ENCODE peak calls at places on chromosomes 5 and 9, in nine cellular contexts. V, R, T, U, S, I, M, Z and E are unnamed samples.

GRCh38 chr5:176789873-176790615 is 20.3 kb upstream of the UNC5A start:
- DNase-seq in Z (no peak), S (no peak), M (no peak), T (no peak), V (no peak), I (no peak), U (no peak), R (no peak), E (no peak)

GRCh38 chr5:118857700-118858099 is 130.6 kb downstream of the DTWD2 start:
- DNase-seq in T (no peak), S (no peak), U (no peak), R (no peak), M (no peak), I (peak), Z (no peak), V (no peak), E (no peak)

GRCh38 chr5:15103864-15104263 is 232.3 kb upstream of the ANKH start:
- DNase-seq in V (no peak), U (no peak), Z (no peak), R (no peak), M (no peak), S (no peak), I (no peak), T (no peak), E (no peak)

GRCh38 chr9:18703086-18703750 is 229.3 kb downstream of the ADAMTSL1 start:
- DNase-seq in T (no peak), I (no peak), R (no peak), V (no peak), U (no peak), M (no peak), S (no peak), Z (no peak), E (no peak)

GRCh38 chr9:14451949-14452348 is 138.0 kb upstream of the NFIB start:
- DNase-seq in R (no peak), Z (no peak), V (no peak), S (no peak), T (no peak), I (no peak), M (no peak), U (no peak), E (no peak)

GRCh38 chr5:171589461-171589860 is 170.0 kb downstream of the FGF18 start:
- DNase-seq in Z (no peak), V (no peak), U (no peak), R (peak), I (no peak), S (no peak), M (no peak), T (no peak), E (no peak)

GRCh38 chr9:80285325-80285724 is 713.6 kb downstream of the TLE4 start:
- DNase-seq in S (no peak), R (no peak), U (no peak), V (no peak), T (no peak), Z (no peak), I (no peak), M (no peak), E (no peak)

GRCh38 chr5:173477320-173478055 is 139.0 kb downstream of the BOD1 start:
- DNase-seq in Z (no peak), T (no peak), R (no peak), V (no peak), S (no peak), M (no peak), I (no peak), U (no peak), E (no peak)

GRCh38 chr9:4640027-4640426 is 22.1 kb upstream of the PLPP6 start:
- DNase-seq in I (no peak), Z (no peak), R (no peak), T (no peak), V (peak), M (peak), S (peak), U (peak), E (no peak)

GRCh38 chr9:87883990-87884389 is 1.3 kb downstream of the SPATA31E1 start:
- DNase-seq in T (no peak), Z (no peak), M (no peak), U (no peak), I (no peak), R (no peak), V (no peak), S (no peak), E (no peak)

GRCh38 chr5:38070304-38070703 is 188.1 kb upstream of the EGFLAM start:
- DNase-seq in I (no peak), S (no peak), T (no peak), V (no peak), M (no peak), U (no peak), R (no peak), Z (no peak), E (no peak)

GRCh38 chr9:69674741-69675438 is 2.7 kb upstream of the APBA1 start:
- DNase-seq in T (no peak), V (no peak), U (no peak), S (no peak), M (peak), I (no peak), R (no peak), Z (no peak), E (no peak)

GRCh38 chr5:137834498-137834897 is 33.2 kb upstream of the MYOT start:
- DNase-seq in Z (no peak), U (no peak), R (no peak), S (no peak), I (no peak), M (no peak), T (no peak), V (no peak), E (no peak)
- H3K27ac ChIP-seq in Z (no peak), U (no peak), R (no peak), S (no peak), I (no peak), M (no peak), T (no peak), V (no peak), E (peak)

GRCh38 chr5:51381801-51382507 is 1.3 kb upstream of the ISL1 start:
- DNase-seq in R (no peak), S (no peak), V (no peak), Z (no peak), U (no peak), I (no peak), M (peak), T (no peak), E (no peak)

GRCh38 chr5:51382508-51382758 is 815 bp upstream of the ISL1 start:
- DNase-seq in R (no peak), S (no peak), Z (no peak), I (no peak), M (no peak), T (no peak), U (no peak), V (no peak), E (no peak)

GRCh38 chr5:51384281-51384840 is 1.1 kb downstream of the ISL1 start:
- DNase-seq in S (no peak), I (no peak), M (peak), U (no peak), R (no peak), Z (no peak), V (no peak), T (no peak), E (no peak)

GRCh38 chr5:51383494-51384081 is 340 bp downstream of the ISL1 start:
- DNase-seq in I (no peak), S (no peak), R (no peak), V (no peak), M (peak), Z (no peak), U (no peak), T (no peak), E (no peak)

GRCh38 chr5:51382759-51383493 is at the start of gene ISL1:
- DNase-seq in S (peak), R (no peak), U (peak), Z (no peak), I (no peak), M (peak), T (no peak), V (peak), E (peak)
- TF ChIP-seq POLR2AphosphoS5 in S (peak), R (no peak), U (peak), Z (no peak), I (no peak), M (peak), T (no peak), V (peak), E (peak)

GRCh38 chr5:122152266-122152900 is 23.0 kb downstream of the ZNF474 start:
- DNase-seq in U (no peak), Z (no peak), I (no peak), S (no peak), V (no peak), M (no peak), R (no peak), T (no peak), E (no peak)
- H3K27ac ChIP-seq in U (no peak), Z (no peak), I (no peak), S (no peak), V (peak), M (no peak), R (peak), T (no peak), E (peak)

DNA sequence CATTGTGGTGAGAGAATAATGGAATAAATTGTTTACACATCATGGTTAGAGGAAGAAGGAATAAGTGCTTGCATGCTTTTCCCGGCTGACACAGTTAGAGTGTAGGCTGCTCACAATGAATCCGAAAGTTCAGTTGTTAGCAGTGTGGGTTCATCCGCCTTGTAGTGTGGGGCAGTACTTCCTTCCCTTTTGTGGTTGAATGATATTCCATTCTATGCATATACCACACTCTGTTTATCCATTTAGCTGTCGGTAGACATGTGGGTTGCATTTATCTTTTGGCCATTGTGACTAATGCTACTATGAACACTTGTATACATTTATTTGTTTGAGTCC is 84.0 kb downstream of the COL5A1 start:
- DNase-seq in V (no peak), S (no peak), U (no peak), M (no peak), Z (no peak), T (no peak), I (peak), R (no peak), E (no peak)
- TF ChIP-seq POLR2AphosphoS5 in V (no peak), S (no peak), U (no peak), M (no peak), Z (no peak), T (no peak), I (no peak), R (no peak), E (no peak)

DNA sequence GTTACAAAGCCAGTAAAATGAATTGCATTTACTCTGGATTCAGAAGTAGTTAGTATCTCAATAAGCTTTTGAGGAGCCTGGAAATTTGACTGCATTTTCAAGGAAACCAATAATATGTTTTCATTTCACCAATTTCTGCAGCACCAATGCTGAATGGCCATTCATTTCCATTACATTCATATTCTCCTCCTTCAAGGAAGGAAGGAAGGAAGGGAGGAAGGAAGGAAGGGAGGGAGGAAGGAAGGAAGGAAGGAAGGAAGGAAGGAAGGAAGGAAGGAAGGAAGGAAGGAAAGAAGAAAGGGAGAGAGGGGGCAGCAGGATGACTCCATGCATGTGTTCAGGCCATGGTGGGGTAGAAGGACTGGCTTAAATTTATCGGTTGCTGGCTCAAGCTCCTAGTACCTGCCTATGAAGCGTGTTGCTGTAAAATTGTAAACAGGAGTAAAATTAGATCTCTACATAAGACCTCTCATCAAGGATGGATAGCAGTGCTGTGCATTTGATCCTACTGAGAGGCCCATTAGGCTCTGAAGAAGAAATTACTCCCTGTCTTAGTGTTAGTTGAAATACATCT is 498.8 kb upstream of the TNC start:
- DNase-seq in Z (no peak), U (no peak), V (no peak), T (no peak), R (no peak), M (no peak), S (no peak), I (no peak), E (no peak)
- H3K27ac ChIP-seq in Z (no peak), U (no peak), V (no peak), T (no peak), R (no peak), M (no peak), S (no peak), I (no peak), E (no peak)

GRCh38 chr9:127635198-127635735 is 23.2 kb downstream of the STXBP1 start:
- DNase-seq in R (no peak), T (no peak), S (no peak), U (no peak), M (no peak), V (no peak), I (no peak), Z (no peak), E (no peak)

GRCh38 chr9:127640908-127641545 is 28.9 kb downstream of the STXBP1 start:
- DNase-seq in T (no peak), Z (no peak), U (no peak), S (no peak), R (no peak), I (no peak), M (no peak), V (no peak), E (no peak)

GRCh38 chr9:127634698-127635097 is 22.6 kb downstream of the STXBP1 start:
- DNase-seq in M (no peak), V (no peak), U (no peak), R (no peak), Z (no peak), I (no peak), T (no peak), S (peak), E (no peak)

GRCh38 chr9:127634021-127634420 is 21.9 kb downstream of the STXBP1 start:
- DNase-seq in U (no peak), I (no peak), V (peak), R (no peak), Z (no peak), T (no peak), M (peak), S (peak), E (no peak)

DNA sequence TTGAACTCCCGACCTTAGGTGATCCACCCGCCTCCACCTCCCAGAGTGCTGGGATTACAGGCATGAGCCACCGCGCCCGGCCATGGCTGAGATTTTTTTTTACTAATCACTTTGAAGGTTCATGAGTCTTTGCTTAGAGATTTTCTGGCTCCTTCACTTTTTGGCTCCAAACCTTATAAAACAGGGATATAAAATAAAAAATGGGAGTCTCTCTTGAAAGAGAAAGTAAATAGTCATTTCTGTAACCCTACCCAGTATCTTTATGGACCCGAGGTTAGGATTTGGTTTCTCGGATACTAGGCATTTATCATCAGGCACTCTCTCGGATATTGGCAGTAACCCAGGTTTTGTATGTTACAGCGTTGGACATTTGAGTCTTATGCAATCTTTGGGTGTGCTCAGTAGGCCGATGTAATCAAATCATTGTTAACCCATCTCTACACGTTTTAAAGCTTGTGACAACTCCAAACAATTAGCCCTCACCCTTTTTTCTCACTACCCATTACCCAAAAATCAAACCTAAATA is 25.3 kb downstream of the STXBP1 start:
- DNase-seq in I (no peak), U (no peak), T (no peak), M (peak), Z (no peak), R (no peak), V (peak), S (no peak), E (no peak)
- TF ChIP-seq POLR2AphosphoS5 in I (no peak), U (no peak), T (no peak), M (no peak), Z (no peak), R (no peak), V (no peak), S (no peak), E (peak)

DNA sequence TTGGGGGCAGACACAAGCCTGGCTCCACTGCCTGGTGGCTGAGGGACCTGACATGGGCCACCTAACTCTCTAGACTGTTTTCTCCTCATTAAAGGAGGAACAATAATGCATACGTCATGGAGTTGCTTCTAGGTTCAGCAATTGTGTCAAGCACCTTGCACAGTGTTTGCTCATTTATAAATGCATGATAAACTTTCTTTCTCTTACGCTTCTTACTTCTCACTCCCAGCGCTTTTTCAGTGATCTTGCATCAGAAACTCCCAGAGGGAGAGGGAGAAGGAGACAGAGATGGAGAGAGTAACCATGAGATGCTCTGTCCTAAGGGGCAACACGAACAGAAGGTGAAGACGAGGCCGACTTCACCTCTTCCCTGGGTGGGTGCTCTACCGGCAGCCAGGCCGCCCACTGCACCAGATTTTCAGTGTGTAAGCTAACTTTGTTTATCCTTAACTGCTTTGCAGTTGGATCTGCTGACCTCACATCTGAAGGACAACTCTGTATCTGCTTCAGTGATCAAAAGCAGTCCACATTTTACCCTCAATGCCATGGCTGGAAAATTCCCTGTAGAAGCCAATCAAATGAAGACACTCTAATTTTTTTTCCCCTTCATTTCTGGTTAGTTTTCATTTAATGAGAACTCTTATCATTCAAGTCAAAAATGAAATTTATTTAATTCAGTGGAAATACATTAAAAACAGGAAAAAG is 35.3 kb downstream of the MED27 start:
- DNase-seq in I (no peak), M (no peak), R (no peak), V (no peak), Z (no peak), T (no peak), U (no peak), S (no peak), E (no peak)
- H3K27ac ChIP-seq in I (no peak), M (no peak), R (no peak), V (no peak), Z (no peak), T (no peak), U (no peak), S (no peak), E (no peak)

GRCh38 chr5:61309115-61309514 is 22.9 kb upstream of the ZSWIM6 start:
- DNase-seq in Z (no peak), R (no peak), M (no peak), U (no peak), T (no peak), S (no peak), I (no peak), V (no peak), E (no peak)

GRCh38 chr5:61313960-61314681 is 17.9 kb upstream of the ZSWIM6 start:
- DNase-seq in U (no peak), V (no peak), Z (no peak), I (peak), T (no peak), R (no peak), S (no peak), M (peak), E (no peak)

GRCh38 chr5:61308699-61309098 is 23.4 kb upstream of the ZSWIM6 start:
- DNase-seq in R (no peak), U (no peak), V (no peak), S (no peak), I (no peak), T (no peak), Z (no peak), M (no peak), E (no peak)

GRCh38 chr5:61311056-61311455 is 21.0 kb upstream of the ZSWIM6 start:
- DNase-seq in U (no peak), S (no peak), I (no peak), T (no peak), M (no peak), V (no peak), Z (no peak), R (no peak), E (no peak)

GRCh38 chr5:61311836-61312808 is 19.9 kb upstream of the ZSWIM6 start:
- DNase-seq in M (peak), T (no peak), I (no peak), V (no peak), S (no peak), U (no peak), R (no peak), Z (no peak), E (no peak)
- TF ChIP-seq POLR2AphosphoS5 in M (peak), T (no peak), I (no peak), V (peak), S (no peak), U (peak), R (no peak), Z (no peak), E (peak)

GRCh38 chr5:139905401-139905800 is 109.8 kb downstream of the PSD2 start:
- DNase-seq in T (peak), S (no peak), U (no peak), V (no peak), R (no peak), M (no peak), I (no peak), Z (no peak), E (peak)

GRCh38 chr5:139903450-139903804 is 107.8 kb downstream of the PSD2 start:
- DNase-seq in R (peak), U (no peak), S (no peak), V (no peak), M (no peak), T (peak), I (no peak), Z (no peak), E (peak)

GRCh38 chr5:139906661-139907060 is 111.1 kb downstream of the PSD2 start:
- DNase-seq in R (no peak), I (no peak), Z (no peak), S (no peak), V (no peak), U (no peak), M (no peak), T (peak), E (no peak)

GRCh38 chr5:139903805-139904565 is 108.4 kb downstream of the PSD2 start:
- DNase-seq in T (peak), M (no peak), U (no peak), R (peak), Z (no peak), V (no peak), I (no peak), S (no peak), E (peak)

DNA sequence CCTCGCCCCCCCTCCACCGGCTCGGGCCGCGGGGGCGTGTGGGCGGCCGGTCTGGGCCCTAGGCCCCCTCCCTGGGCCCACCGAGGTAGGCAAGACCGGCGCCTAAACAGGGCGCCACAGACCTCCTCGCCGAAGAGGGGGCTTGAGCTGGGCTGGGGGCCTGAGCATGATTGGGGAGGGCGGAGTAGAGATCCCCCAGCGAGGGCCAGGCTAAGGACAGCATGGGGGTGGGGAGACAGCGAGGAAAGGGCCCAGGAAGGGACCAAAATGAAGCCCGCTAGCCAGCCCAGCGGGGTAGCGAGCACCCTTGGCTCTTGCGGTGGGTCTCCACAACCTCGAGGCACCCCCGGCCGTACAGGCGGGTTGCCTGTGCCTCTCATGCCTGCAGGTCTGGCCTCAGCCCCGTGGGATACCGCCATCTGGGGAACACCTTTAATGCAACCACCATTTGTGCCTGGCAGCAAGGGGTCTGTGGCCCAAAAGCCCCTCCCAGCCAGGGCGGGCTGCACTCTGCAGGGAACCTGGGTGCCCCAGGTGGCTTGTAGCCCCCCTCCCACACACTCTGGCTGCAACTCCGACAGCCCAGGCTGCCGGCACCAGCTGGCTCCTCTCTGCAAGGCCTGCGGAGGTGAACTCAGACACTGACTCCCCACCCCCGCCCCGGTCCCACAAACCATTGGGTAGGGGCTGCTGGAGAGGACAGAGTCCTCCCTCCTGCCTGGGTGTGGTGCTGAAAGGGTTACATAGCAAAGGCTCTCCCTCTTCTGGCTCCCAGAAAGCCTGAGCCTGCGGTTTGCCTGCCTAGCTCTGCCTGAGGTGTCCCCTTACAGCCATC is 109.2 kb downstream of the PSD2 start:
- DNase-seq in V (no peak), S (no peak), T (peak), I (no peak), U (no peak), M (no peak), Z (no peak), R (peak), E (peak)
- H3K27ac ChIP-seq in V (no peak), S (no peak), T (no peak), I (no peak), U (no peak), M (no peak), Z (peak), R (no peak), E (no peak)